ENCODE peak calls at places on chromosomes 13 and 19, in five cellular contexts. One of them, this sample, is unnamed.

GRCh38 chr19:34975056-34975455 is 11.0 kb upstream of the ZNF792 start:
- DNase-seq in HTR-8/SVneo: no peak
- DNase-seq in NCI-H460: no peak
- DNase-seq in SW 1271: no peak
- DNase-seq in NCI-H1105 treated with DMSO at 0.1 percent for 48 hours: no peak
- DNase-seq in this sample: no peak

GRCh38 chr13:112587767-112588489 is at the start of gene TUBGCP3:
- DNase-seq in HTR-8/SVneo: peak; percentile 66
- DNase-seq in NCI-H460: peak; percentile 54
- DNase-seq in SW 1271: peak; percentile 19
- DNase-seq in NCI-H1105 treated with DMSO at 0.1 percent for 48 hours: peak; percentile 94
- DNase-seq in this sample: no peak

GRCh38 chr19:35395762-35396199 is 24.9 kb downstream of the GPR42 start:
- DNase-seq in HTR-8/SVneo: no peak
- DNase-seq in NCI-H460: no peak
- DNase-seq in SW 1271: no peak
- DNase-seq in NCI-H1105 treated with DMSO at 0.1 percent for 48 hours: no peak
- DNase-seq in this sample: no peak

GRCh38 chr19:16199275-16199932 is 1.7 kb downstream of the AP1M1 start:
- DNase-seq in HTR-8/SVneo: no peak
- DNase-seq in NCI-H460: no peak
- DNase-seq in SW 1271: no peak
- DNase-seq in NCI-H1105 treated with DMSO at 0.1 percent for 48 hours: no peak
- DNase-seq in this sample: no peak

GRCh38 chr19:18433039-18433691 is 4.8 kb downstream of the ISYNA1 start:
- DNase-seq in HTR-8/SVneo: no peak
- DNase-seq in NCI-H460: no peak
- DNase-seq in SW 1271: peak; percentile 60
- DNase-seq in NCI-H1105 treated with DMSO at 0.1 percent for 48 hours: peak; percentile 47
- DNase-seq in this sample: no peak

GRCh38 chr13:66574606-66575005 is 655.5 kb downstream of the PCDH9 start:
- DNase-seq in HTR-8/SVneo: no peak
- DNase-seq in NCI-H460: no peak
- DNase-seq in SW 1271: no peak
- DNase-seq in NCI-H1105 treated with DMSO at 0.1 percent for 48 hours: no peak
- DNase-seq in this sample: no peak

GRCh38 chr19:995051-995827 is 5.0 kb upstream of the GRIN3B start:
- DNase-seq in HTR-8/SVneo: no peak
- DNase-seq in NCI-H460: no peak
- DNase-seq in SW 1271: no peak
- DNase-seq in NCI-H1105 treated with DMSO at 0.1 percent for 48 hours: peak; percentile 75
- DNase-seq in this sample: no peak

GRCh38 chr19:55131421-55131820 is 14.0 kb upstream of the PPP1R12C start:
- DNase-seq in HTR-8/SVneo: no peak
- DNase-seq in NCI-H460: no peak
- DNase-seq in SW 1271: no peak
- DNase-seq in NCI-H1105 treated with DMSO at 0.1 percent for 48 hours: no peak
- DNase-seq in this sample: no peak

GRCh38 chr19:45179063-45179847 is 671 bp downstream of the BLOC1S3 start:
- DNase-seq in HTR-8/SVneo: no peak
- DNase-seq in NCI-H460: no peak
- DNase-seq in SW 1271: no peak
- DNase-seq in NCI-H1105 treated with DMSO at 0.1 percent for 48 hours: peak; percentile 5
- DNase-seq in this sample: no peak

GRCh38 chr19:17557461-17557860 is 2.0 kb downstream of the COLGALT1 start:
- DNase-seq in HTR-8/SVneo: no peak
- DNase-seq in NCI-H460: no peak
- DNase-seq in SW 1271: no peak
- DNase-seq in NCI-H1105 treated with DMSO at 0.1 percent for 48 hours: no peak
- DNase-seq in this sample: no peak

GRCh38 chr19:44785993-44786392 is 8.3 kb downstream of the CBLC start:
- DNase-seq in HTR-8/SVneo: no peak
- DNase-seq in NCI-H460: no peak
- DNase-seq in SW 1271: no peak
- DNase-seq in NCI-H1105 treated with DMSO at 0.1 percent for 48 hours: no peak
- DNase-seq in this sample: no peak

GRCh38 chr19:47419037-47419783 is at the start of gene MEIS3:
- DNase-seq in HTR-8/SVneo: no peak
- DNase-seq in NCI-H460: no peak
- DNase-seq in SW 1271: no peak
- DNase-seq in NCI-H1105 treated with DMSO at 0.1 percent for 48 hours: no peak
- DNase-seq in this sample: no peak

GRCh38 chr13:26497991-26498423 is 59.5 kb upstream of the WASF3 start:
- DNase-seq in HTR-8/SVneo: peak; percentile 24
- DNase-seq in NCI-H460: no peak
- DNase-seq in SW 1271: no peak
- DNase-seq in NCI-H1105 treated with DMSO at 0.1 percent for 48 hours: no peak
- DNase-seq in this sample: no peak

GRCh38 chr13:47188802-47189201 is 291.9 kb upstream of the HTR2A start:
- DNase-seq in HTR-8/SVneo: no peak
- DNase-seq in NCI-H460: no peak
- DNase-seq in SW 1271: no peak
- DNase-seq in NCI-H1105 treated with DMSO at 0.1 percent for 48 hours: no peak
- DNase-seq in this sample: no peak

GRCh38 chr19:40594657-40595077 is 6.5 kb upstream of the LTBP4 start:
- DNase-seq in HTR-8/SVneo: no peak
- DNase-seq in NCI-H460: no peak
- DNase-seq in SW 1271: no peak
- DNase-seq in NCI-H1105 treated with DMSO at 0.1 percent for 48 hours: no peak
- DNase-seq in this sample: no peak

GRCh38 chr13:36531746-36532486 is 99.6 kb downstream of the CCNA1 start:
- DNase-seq in HTR-8/SVneo: no peak
- DNase-seq in NCI-H460: no peak
- DNase-seq in SW 1271: peak; percentile 3
- DNase-seq in NCI-H1105 treated with DMSO at 0.1 percent for 48 hours: no peak
- DNase-seq in this sample: no peak

GRCh38 chr13:57630661-57631606 is 610 bp upstream of the PCDH17 start:
- DNase-seq in HTR-8/SVneo: peak; percentile 3
- DNase-seq in NCI-H460: no peak
- DNase-seq in SW 1271: no peak
- DNase-seq in NCI-H1105 treated with DMSO at 0.1 percent for 48 hours: peak; percentile 30
- DNase-seq in this sample: no peak

GRCh38 chr19:29887498-29887897 is 54.5 kb upstream of the URI1 start:
- DNase-seq in HTR-8/SVneo: no peak
- DNase-seq in NCI-H460: no peak
- DNase-seq in SW 1271: no peak
- DNase-seq in NCI-H1105 treated with DMSO at 0.1 percent for 48 hours: no peak
- DNase-seq in this sample: no peak

GRCh38 chr13:73293902-73294523 is 235.2 kb downstream of the KLF5 start:
- DNase-seq in HTR-8/SVneo: no peak
- DNase-seq in NCI-H460: no peak
- DNase-seq in SW 1271: no peak
- DNase-seq in NCI-H1105 treated with DMSO at 0.1 percent for 48 hours: no peak
- DNase-seq in this sample: no peak

GRCh38 chr19:40799558-40800338 is 757 bp downstream of the EGLN2 start:
- DNase-seq in HTR-8/SVneo: peak; percentile 24
- DNase-seq in NCI-H460: no peak
- DNase-seq in SW 1271: no peak
- DNase-seq in NCI-H1105 treated with DMSO at 0.1 percent for 48 hours: no peak
- DNase-seq in this sample: no peak

GRCh38 chr19:19514881-19515763 is at the start of gene TSSK6:
- DNase-seq in HTR-8/SVneo: no peak
- DNase-seq in NCI-H460: no peak
- DNase-seq in SW 1271: no peak
- DNase-seq in NCI-H1105 treated with DMSO at 0.1 percent for 48 hours: no peak
- DNase-seq in this sample: no peak

GRCh38 chr13:25117312-25117711 is 21.4 kb downstream of the PABPC3 start:
- DNase-seq in HTR-8/SVneo: no peak
- DNase-seq in NCI-H460: no peak
- DNase-seq in SW 1271: no peak
- DNase-seq in NCI-H1105 treated with DMSO at 0.1 percent for 48 hours: no peak
- DNase-seq in this sample: no peak

GRCh38 chr19:56637976-56638555 is 4.9 kb upstream of the SMIM17 start:
- DNase-seq in HTR-8/SVneo: peak; percentile 45
- DNase-seq in NCI-H460: peak; percentile 68
- DNase-seq in SW 1271: peak; percentile 4
- DNase-seq in NCI-H1105 treated with DMSO at 0.1 percent for 48 hours: no peak
- DNase-seq in this sample: peak; percentile 19

GRCh38 chr19:41933693-41934426 is 5.6 kb upstream of the ERFL start:
- DNase-seq in HTR-8/SVneo: no peak
- DNase-seq in NCI-H460: no peak
- DNase-seq in SW 1271: no peak
- DNase-seq in NCI-H1105 treated with DMSO at 0.1 percent for 48 hours: no peak
- DNase-seq in this sample: no peak

GRCh38 chr19:1673645-1674292 is 21.4 kb upstream of the TCF3 start:
- DNase-seq in HTR-8/SVneo: no peak
- DNase-seq in NCI-H460: no peak
- DNase-seq in SW 1271: no peak
- DNase-seq in NCI-H1105 treated with DMSO at 0.1 percent for 48 hours: no peak
- DNase-seq in this sample: no peak

GRCh38 chr13:62333466-62333865 is 917.8 kb upstream of the PCDH20 start:
- DNase-seq in HTR-8/SVneo: no peak
- DNase-seq in NCI-H460: no peak
- DNase-seq in SW 1271: no peak
- DNase-seq in NCI-H1105 treated with DMSO at 0.1 percent for 48 hours: no peak
- DNase-seq in this sample: no peak

GRCh38 chr13:95527955-95528354 is 24.6 kb upstream of the CLDN10 start:
- DNase-seq in HTR-8/SVneo: no peak
- DNase-seq in NCI-H460: no peak
- DNase-seq in SW 1271: no peak
- DNase-seq in NCI-H1105 treated with DMSO at 0.1 percent for 48 hours: no peak
- DNase-seq in this sample: no peak

GRCh38 chr19:12788025-12788681 is 3.1 kb upstream of the JUNB start:
- DNase-seq in HTR-8/SVneo: no peak
- DNase-seq in NCI-H460: no peak
- DNase-seq in SW 1271: no peak
- DNase-seq in NCI-H1105 treated with DMSO at 0.1 percent for 48 hours: no peak
- DNase-seq in this sample: no peak

GRCh38 chr13:98527526-98527925 is 49.4 kb downstream of the STK24 start:
- DNase-seq in HTR-8/SVneo: no peak
- DNase-seq in NCI-H460: no peak
- DNase-seq in SW 1271: no peak
- DNase-seq in NCI-H1105 treated with DMSO at 0.1 percent for 48 hours: no peak
- DNase-seq in this sample: no peak

GRCh38 chr19:44988896-44989563 is 12.2 kb upstream of the RELB start:
- DNase-seq in HTR-8/SVneo: peak; percentile 31
- DNase-seq in NCI-H460: peak; percentile 58
- DNase-seq in SW 1271: peak; percentile 10
- DNase-seq in NCI-H1105 treated with DMSO at 0.1 percent for 48 hours: peak; percentile 13
- DNase-seq in this sample: no peak

GRCh38 chr13:20475927-20476691 is 49.5 kb downstream of the CRYL1 start:
- DNase-seq in HTR-8/SVneo: no peak
- DNase-seq in NCI-H460: no peak
- DNase-seq in SW 1271: no peak
- DNase-seq in NCI-H1105 treated with DMSO at 0.1 percent for 48 hours: no peak
- DNase-seq in this sample: no peak

GRCh38 chr19:6728346-6728745 is 7.9 kb upstream of the C3 start:
- DNase-seq in HTR-8/SVneo: no peak
- DNase-seq in NCI-H460: no peak
- DNase-seq in SW 1271: no peak
- DNase-seq in NCI-H1105 treated with DMSO at 0.1 percent for 48 hours: no peak
- DNase-seq in this sample: no peak

GRCh38 chr19:5354403-5354802 is 13.8 kb upstream of the PTPRS start:
- DNase-seq in HTR-8/SVneo: no peak
- DNase-seq in NCI-H460: no peak
- DNase-seq in SW 1271: peak; percentile 29
- DNase-seq in NCI-H1105 treated with DMSO at 0.1 percent for 48 hours: no peak
- DNase-seq in this sample: no peak

GRCh38 chr19:54017266-54017665 is 25.8 kb downstream of the CACNG6 start:
- DNase-seq in HTR-8/SVneo: no peak
- DNase-seq in NCI-H460: no peak
- DNase-seq in SW 1271: peak; percentile 22
- DNase-seq in NCI-H1105 treated with DMSO at 0.1 percent for 48 hours: no peak
- DNase-seq in this sample: no peak

GRCh38 chr19:55537741-55538111 is 793 bp upstream of the SBK2 start:
- DNase-seq in HTR-8/SVneo: peak; percentile 78
- DNase-seq in NCI-H460: no peak
- DNase-seq in SW 1271: no peak
- DNase-seq in NCI-H1105 treated with DMSO at 0.1 percent for 48 hours: no peak
- DNase-seq in this sample: no peak

This sample was measured in keratinocyte.